ENCODE peak calls at places on chromosomes 11 and 22, in four cellular contexts. E is PC-9, H is tibial nerve, N is lung. L is an unnamed sample. For H3K36me3 and H3K4me1, the result is how much of the 10 kb centered on the place peaks cover.

GRCh38 chr22:41256898-41257260 is 16.1 kb upstream of the CHADL start:
- DNase-seq in H (no peak), N (no peak), E (peak), L (no peak)

GRCh38 chr22:23088199-23088604 is 17.9 kb downstream of the GNAZ start:
- DNase-seq in E (peak), H (no peak), N (no peak), L (no peak)

GRCh38 chr11:114316980-114317675 is 20.9 kb downstream of the NNMT start:
- DNase-seq in N (no peak), E (no peak), H (no peak), L (no peak)

GRCh38 chr22:30647536-30647935 is 12.0 kb downstream of the SLC35E4 start:
- DNase-seq in H (no peak), E (no peak), N (no peak), L (no peak)

GRCh38 chr11:92276773-92277172 is 52.2 kb downstream of the FAT3 start:
- DNase-seq in E (no peak), H (no peak), N (no peak), L (no peak)

GRCh38 chr11:35784699-35785098 is 122.1 kb downstream of the TRIM44 start:
- DNase-seq in E (no peak), N (no peak), H (no peak), L (peak)

GRCh38 chr22:49754674-49755590 is 72.7 kb downstream of the BRD1 start:
- DNase-seq in N (no peak), H (no peak), E (no peak), L (no peak)

GRCh38 chr11:110044226-110044968 is 48.8 kb upstream of the ZC3H12C start:
- DNase-seq in N (no peak), H (no peak), E (no peak), L (no peak)

GRCh38 chr22:49208768-49209252 is 618.9 kb downstream of the BRD1 start:
- DNase-seq in N (no peak), H (no peak), E (no peak), L (no peak)

GRCh38 chr11:37364246-37364839 is 766.3 kb upstream of the RAG2 start:
- DNase-seq in H (no peak), E (no peak), N (no peak), L (no peak)

GRCh38 chr22:25406510-25407210 is 157.8 kb upstream of the GRK3 start:
- DNase-seq in E (no peak), N (no peak), H (no peak), L (no peak)

GRCh38 chr11:61589961-61590360 is 9.1 kb upstream of the SYT7 start:
- DNase-seq in H (no peak), E (no peak), N (no peak), L (no peak)

GRCh38 chr22:41367039-41367679 is 14.6 kb upstream of the TEF start:
- DNase-seq in H (peak), E (peak), N (peak), L (no peak)

GRCh38 chr11:61626580-61627380 is 45.9 kb upstream of the SYT7 start:
- DNase-seq in E (peak), H (no peak), N (peak), L (no peak)

GRCh38 chr11:61963282-61964057 is 4.0 kb downstream of the FTH1 start:
- DNase-seq in H (peak), E (no peak), N (no peak), L (peak)

GRCh38 chr11:61532136-61533038 is 23.8 kb downstream of the LRRC10B start:
- DNase-seq in H (peak), E (peak), N (peak), L (peak)

GRCh38 chr11:15603208-15603607 is 488.5 kb downstream of the INSC start:
- DNase-seq in E (no peak), H (peak), N (no peak), L (no peak)

GRCh38 chr11:6365659-6366058 is 24.6 kb upstream of the SMPD1 start:
- DNase-seq in E (no peak), N (no peak), H (no peak), L (no peak)

GRCh38 chr22:25833676-25834075 is 91.7 kb downstream of the MYO18B start:
- DNase-seq in H (no peak), E (no peak), N (no peak), L (no peak)

GRCh38 chr11:128884703-128885338 is 6.3 kb upstream of the KCNJ5 start:
- DNase-seq in H (peak), E (peak), N (peak), L (peak)

GRCh38 chr22:46013460-46014416 is 36.8 kb upstream of the WNT7B start:
- DNase-seq in E (peak), N (peak), H (peak), L (peak)

DNA sequence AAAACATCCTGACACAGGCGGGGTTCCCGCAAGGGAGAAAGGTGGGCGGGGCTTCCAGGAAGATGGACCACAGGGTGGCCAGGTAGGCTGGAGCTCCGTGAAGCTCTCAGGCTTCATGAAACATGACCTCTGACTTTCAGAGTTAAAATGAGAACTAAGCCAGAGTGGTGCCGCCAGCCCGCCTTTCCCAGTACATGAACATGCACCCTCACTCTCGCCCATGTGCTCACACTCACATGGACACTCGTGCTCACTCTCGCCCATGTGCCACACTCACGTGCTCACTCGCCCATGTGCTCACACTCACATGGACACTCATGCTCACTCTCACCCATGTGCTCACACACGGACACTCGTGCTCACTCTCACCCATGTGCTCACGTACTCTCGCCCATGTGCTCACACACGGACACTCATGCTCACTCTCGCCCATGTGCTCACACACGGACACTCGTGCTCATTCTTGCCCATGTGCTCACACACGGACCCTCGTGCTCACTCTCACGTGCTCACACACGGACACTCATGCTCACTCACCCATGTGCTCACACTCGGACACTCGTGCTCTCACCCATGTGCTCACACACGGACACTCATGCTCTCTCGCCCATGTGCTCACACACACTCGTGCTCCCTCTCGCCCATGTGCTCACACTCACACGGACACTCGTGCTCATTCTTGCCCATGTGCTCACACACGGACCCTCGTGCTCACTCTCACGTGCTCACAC is 10.0 kb downstream of the RNH1 start:
- DNase-seq in H (no peak), E (peak), N (no peak), L (no peak)
- H3K36me3 ChIP-seq in H (under half), E (under half), N (half or more), L (half or more)

GRCh38 chr11:65113839-65114238 is 2.2 kb downstream of the TM7SF2 start:
- DNase-seq in H (no peak), E (no peak), N (no peak), L (no peak)
- H3K4me1 ChIP-seq in H (under half), E (under half), N (under half), L (half or more)

DNA sequence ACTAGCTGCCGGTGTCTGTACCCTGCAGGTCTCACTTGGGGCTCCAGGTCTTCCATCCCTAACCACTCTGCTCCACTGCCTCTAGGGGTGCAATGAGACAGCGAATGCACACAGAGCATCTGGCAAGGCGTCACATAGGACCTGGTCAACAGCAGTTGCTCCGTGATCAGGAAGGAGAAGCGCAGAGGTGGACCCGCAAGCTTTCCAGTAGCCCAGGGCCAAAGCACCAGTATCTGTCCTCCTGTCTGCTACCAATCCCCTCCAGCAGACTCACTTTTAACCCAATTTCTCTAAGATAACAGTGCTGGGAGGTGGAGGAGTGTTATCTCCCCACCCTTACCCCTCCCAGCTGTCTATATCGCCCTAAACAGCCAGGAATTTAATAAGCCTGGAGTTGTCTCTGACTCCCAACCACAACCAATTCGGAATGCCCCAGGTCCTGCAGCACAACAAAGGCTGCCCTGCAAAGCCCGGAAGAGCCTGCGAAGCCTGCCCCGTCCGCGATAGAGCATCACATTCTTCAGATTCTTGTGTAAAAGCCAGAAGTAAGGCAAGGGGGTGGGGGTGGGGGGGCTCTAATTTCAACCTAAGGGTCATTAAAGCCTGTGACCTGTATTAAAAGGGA is 19.3 kb downstream of the MYH9 start:
- DNase-seq in N (no peak), H (no peak), E (peak), L (no peak)
- H3K4me3 ChIP-seq in N (no peak), H (no peak), E (peak), L (peak)

GRCh38 chr11:74100231-74100630 is 70.6 kb downstream of the C2CD3 start:
- DNase-seq in H (no peak), E (no peak), N (no peak), L (no peak)
- H3K36me3 ChIP-seq in H (under half), E (under half), N (under half), L (half or more)

DNA sequence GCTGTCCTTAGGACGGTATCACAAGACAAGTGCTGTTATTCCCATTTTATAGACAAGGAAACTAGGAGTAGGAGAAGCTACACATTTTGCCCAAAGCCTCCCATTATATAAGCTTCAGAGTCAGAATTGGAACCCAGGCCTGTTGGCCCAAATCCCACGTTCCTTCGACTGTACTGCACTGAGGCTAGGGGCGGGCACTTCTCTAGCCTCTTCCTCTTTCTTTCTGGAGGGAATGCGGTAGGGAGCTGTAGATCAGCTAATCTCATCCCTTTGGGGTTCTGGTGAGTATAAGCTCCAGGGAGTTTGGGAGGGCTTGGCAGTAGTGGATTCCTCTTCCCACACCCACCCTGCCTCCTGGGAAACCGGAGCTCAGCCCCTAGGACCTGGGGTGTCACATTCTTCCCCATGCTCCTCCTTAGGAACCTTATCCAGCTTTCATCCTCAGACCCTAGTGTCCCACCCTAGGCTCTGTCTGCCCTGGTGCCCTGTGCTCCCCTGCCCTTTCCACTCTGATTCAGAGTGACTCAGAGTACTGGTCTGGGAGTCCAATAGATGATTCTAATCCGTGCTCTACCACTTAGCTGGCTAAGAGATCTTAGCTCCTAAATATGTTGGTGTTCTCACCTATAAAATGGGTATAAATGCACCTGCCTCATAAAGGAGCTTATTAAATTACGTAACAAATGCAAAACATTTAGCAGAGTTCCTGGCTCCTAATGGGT is 29.3 kb downstream of the PHLDB1 start:
- DNase-seq in N (no peak), H (no peak), E (no peak), L (no peak)
- H3K4me1 ChIP-seq in N (under half), H (under half), E (under half), L (under half)

L was measured in CD4-positive, CD25-positive, alpha-beta regulatory T cell.